ENCODE peak calls at places on chromosomes 6 and 20, in eight cellular contexts. Y is heart right ventricle, V is transverse colon, L is epithelial cell of proximal tubule, J is GM12865, S is kidney epithelial cell, N is cardiac muscle cell, T is upper lobe of left lung. R is an unnamed sample.
A peak's percentile ranks its signal among the peaks of the same experiment; 100 is the strongest.

GRCh38 chr20:35312348-35312747 is 20.1 kb upstream of the FAM83C start:
- DNase-seq in N (peak; percentile 78), L (peak; percentile 73), T (no peak), V (no peak), J (no peak), Y (no peak), S (peak; percentile 81), R (peak; percentile 87)

GRCh38 chr6:3247255-3248146 is 11.2 kb upstream of the PSMG4 start:
- DNase-seq in J (no peak), S (peak; percentile 76), Y (peak; percentile 41), L (no peak), V (peak; percentile 64), N (peak; percentile 83), T (peak; percentile 71), R (peak; percentile 82)

GRCh38 chr20:55158446-55158845 is 683.1 kb downstream of the DOK5 start:
- DNase-seq in J (no peak), L (no peak), Y (no peak), N (no peak), T (no peak), S (no peak), V (no peak), R (no peak)

GRCh38 chr20:23461180-23461579 is 8.5 kb upstream of the CST11 start:
- DNase-seq in Y (no peak), N (no peak), L (no peak), T (no peak), J (no peak), S (no peak), V (no peak), R (no peak)

GRCh38 chr20:18202966-18203365 is 65.3 kb downstream of the KAT14 start:
- DNase-seq in Y (no peak), N (no peak), V (no peak), T (no peak), L (no peak), J (no peak), S (no peak), R (no peak)

GRCh38 chr20:41316602-41317535 is 662 bp downstream of the ZHX3 start:
- DNase-seq in T (peak; percentile 97), J (peak; percentile 69), S (peak; percentile 67), L (peak; percentile 61), N (peak; percentile 76), V (peak; percentile 84), Y (peak; percentile 88), R (peak; percentile 91)

GRCh38 chr6:4270799-4271198 is 135.4 kb upstream of the ECI2 start:
- DNase-seq in L (no peak), V (no peak), N (peak; percentile 53), J (no peak), S (no peak), T (no peak), Y (no peak), R (peak; percentile 68)

GRCh38 chr6:36155662-36156061 is 25.3 kb downstream of the MAPK13 start:
- DNase-seq in L (no peak), V (no peak), S (no peak), Y (no peak), N (no peak), J (no peak), T (no peak), R (no peak)

GRCh38 chr6:157323114-157323923 is at the start of gene TMEM242:
- DNase-seq in L (peak; percentile 66), J (peak; percentile 96), S (no peak), V (peak; percentile 94), Y (peak; percentile 93), T (peak; percentile 95), N (peak; percentile 97), R (peak; percentile 94)

GRCh38 chr20:20317195-20318113 is 50.5 kb upstream of the INSM1 start:
- DNase-seq in N (no peak), L (no peak), T (peak; percentile 31), S (no peak), J (peak; percentile 57), Y (no peak), V (peak; percentile 18), R (no peak)

GRCh38 chr6:158910484-158911075 is 89.4 kb downstream of the RSPH3 start:
- DNase-seq in Y (no peak), S (no peak), T (no peak), V (no peak), L (no peak), J (peak; percentile 68), N (no peak), R (no peak)

GRCh38 chr6:49551126-49551865 is 828 bp downstream of the C6orf141 start:
- DNase-seq in V (peak; percentile 25), S (no peak), N (no peak), L (no peak), Y (no peak), T (peak; percentile 65), J (no peak), R (no peak)

GRCh38 chr20:57633945-57634491 is 13.8 kb upstream of the ZBP1 start:
- DNase-seq in V (no peak), T (no peak), Y (no peak), S (no peak), L (no peak), N (no peak), J (peak; percentile 44), R (no peak)

GRCh38 chr6:117440558-117441525 is 15.1 kb upstream of the ROS1 start:
- DNase-seq in S (peak; percentile 49), J (no peak), V (no peak), N (peak; percentile 76), T (no peak), L (no peak), Y (no peak), R (peak; percentile 99)

GRCh38 chr6:57248311-57248895 is 26.3 kb upstream of the RAB23 start:
- DNase-seq in J (no peak), N (no peak), T (no peak), S (no peak), V (no peak), L (no peak), Y (no peak), R (no peak)

GRCh38 chr6:131572686-131573415 is at the start of gene ARG1:
- DNase-seq in L (no peak), Y (no peak), S (no peak), N (no peak), V (no peak), T (no peak), J (no peak), R (no peak)

GRCh38 chr6:111837641-111838500 is 35.4 kb downstream of the FYN start:
- DNase-seq in N (no peak), T (no peak), S (no peak), V (no peak), J (peak; percentile 89), Y (no peak), L (no peak), R (no peak)

GRCh38 chr6:46684771-46685170 is 2.9 kb upstream of the TDRD6 start:
- DNase-seq in L (no peak), T (no peak), V (no peak), S (no peak), Y (no peak), N (peak; percentile 68), J (no peak), R (peak; percentile 43)

GRCh38 chr20:43459022-43459942 is 1.6 kb downstream of the SRSF6 start:
- DNase-seq in V (peak; percentile 23), L (no peak), N (peak; percentile 48), S (no peak), T (no peak), Y (no peak), J (no peak), R (peak; percentile 38)

DNA sequence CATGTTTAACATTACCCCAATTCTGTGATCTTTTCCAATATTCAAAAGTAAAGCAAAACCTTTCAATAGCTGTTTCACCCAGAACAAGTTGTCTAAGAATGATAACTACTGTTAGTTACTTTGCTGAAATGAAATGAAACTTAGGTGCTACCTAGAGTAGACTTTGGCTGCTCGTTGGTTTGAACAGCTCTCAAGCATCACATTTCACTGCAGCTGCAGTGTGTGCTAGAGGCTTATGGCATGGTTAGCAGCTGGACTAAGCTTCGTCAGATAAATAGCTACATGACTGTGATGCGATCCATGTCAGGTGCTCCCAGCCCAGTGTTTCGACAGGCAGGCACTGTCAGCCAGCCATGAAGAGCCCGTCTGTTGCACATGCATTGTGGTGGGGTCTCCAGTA is 201.1 kb downstream of the TFAP2B start:
- DNase-seq in T (no peak), V (no peak), Y (no peak), J (no peak), L (no peak), S (no peak), N (no peak), R (no peak)
- TF ChIP-seq CTCF in T (no peak), V (no peak), Y (no peak), J (no peak), L (no peak), S (no peak), N (no peak), R (no peak)

GRCh38 chr20:32312718-32313424 is 35.4 kb downstream of the KIF3B start:
- DNase-seq in T (no peak), V (no peak), N (no peak), J (peak; percentile 20), Y (no peak), L (no peak), S (no peak), R (no peak)
- H3K4me3 ChIP-seq in T (no peak overlapping the region), V (no peak overlapping the region), N (no peak overlapping the region), J (no peak overlapping the region), Y (no peak overlapping the region), L (no peak overlapping the region), S (no peak overlapping the region), R (no peak overlapping the region)

DNA sequence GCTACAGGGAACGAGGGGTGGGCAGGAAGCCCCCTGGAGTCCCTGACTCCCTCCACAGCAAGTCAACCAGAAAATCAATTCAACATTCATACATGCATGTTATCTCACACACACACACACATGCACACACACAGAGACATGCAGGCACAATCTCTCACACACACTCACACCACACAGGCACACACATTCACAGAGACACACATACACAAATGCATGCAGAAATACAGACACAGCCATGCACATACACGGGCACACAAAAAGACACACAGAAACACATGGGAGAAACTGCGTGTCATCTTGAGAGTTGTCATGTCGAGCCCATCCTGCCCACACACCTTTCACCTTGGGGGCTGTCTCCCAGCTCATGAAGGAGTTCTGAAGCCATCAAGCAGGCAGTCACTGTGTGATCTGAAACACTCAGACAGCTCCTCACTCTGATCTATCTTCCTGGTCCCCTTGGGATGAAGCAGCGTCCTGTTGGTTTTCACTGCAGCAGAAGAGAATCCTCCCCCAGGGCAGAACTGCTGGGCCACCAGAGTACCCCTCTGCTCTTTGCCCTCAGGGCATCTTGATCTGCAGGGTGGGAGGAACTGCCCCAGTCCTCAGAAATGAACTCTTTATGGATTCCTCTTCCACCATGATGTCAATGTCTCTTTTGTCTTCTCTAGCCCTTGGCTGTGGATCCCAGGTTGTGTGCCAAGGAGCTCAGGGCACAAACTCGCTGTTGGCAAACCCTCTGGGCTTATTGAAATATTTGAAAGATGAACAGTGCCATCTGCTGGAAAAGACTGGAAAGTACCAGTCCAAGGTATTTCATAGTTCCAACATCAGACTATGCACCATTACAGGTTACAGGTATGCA is 8.8 kb downstream of the RAET1L start:
- DNase-seq in Y (no peak), T (no peak), S (no peak), L (no peak), V (peak; percentile 35), N (peak; percentile 74), J (peak; percentile 68), R (peak; percentile 66)
- TF ChIP-seq CTCF in Y (peak; percentile 72), T (peak; percentile 82), S (peak; percentile 43), L (peak; percentile 54), V (peak; percentile 71), N (peak; percentile 48), J (peak; percentile 48), R (peak; percentile 49)

GRCh38 chr6:32109114-32109764 is at the start of gene TNXB:
- DNase-seq in S (no peak), J (no peak), T (no peak), N (no peak), Y (peak; percentile 57), L (no peak), V (peak; percentile 35), R (no peak)
- H3K4me3 ChIP-seq in S (no peak within 1 kb of the TSS), J (no peak within 1 kb of the TSS), T (peak within 1 kb of the TSS; percentile 46), N (no peak within 1 kb of the TSS), Y (peak within 1 kb of the TSS; percentile 72), L (no peak within 1 kb of the TSS), V (no peak within 1 kb of the TSS), R (no peak within 1 kb of the TSS)

R was measured in fibroblast of mammary gland.